ENCODE peak calls at places on chromosomes 6 and 20, in ten cellular contexts. One of them, this sample, is unnamed.

GRCh38 chr6:126804255-126805064 is 314.0 kb upstream of the RSPO3 start:
- DNase-seq in hepatocyte: peak
- DNase-seq in bronchial epithelial cell: peak
- DNase-seq in heart right ventricle: no peak
- DNase-seq in cardiac muscle cell: peak
- DNase-seq in MCF 10A: peak
- DNase-seq in mucosa of descending colon: peak
- DNase-seq in kidney epithelial cell: peak
- DNase-seq in WTC11: no peak
- DNase-seq in AG09309: no peak
- DNase-seq in this sample: peak

GRCh38 chr6:3356056-3356823 is 97.5 kb downstream of the PSMG4 start:
- DNase-seq in hepatocyte: peak
- DNase-seq in bronchial epithelial cell: peak
- DNase-seq in heart right ventricle: peak
- DNase-seq in cardiac muscle cell: peak
- DNase-seq in MCF 10A: peak
- DNase-seq in mucosa of descending colon: peak
- DNase-seq in kidney epithelial cell: peak
- DNase-seq in WTC11: peak
- DNase-seq in AG09309: no peak
- DNase-seq in this sample: peak

GRCh38 chr6:170210651-170211403 is 80.1 kb downstream of the DLL1 start:
- DNase-seq in hepatocyte: no peak
- DNase-seq in bronchial epithelial cell: no peak
- DNase-seq in heart right ventricle: no peak
- DNase-seq in cardiac muscle cell: no peak
- DNase-seq in MCF 10A: no peak
- DNase-seq in mucosa of descending colon: no peak
- DNase-seq in kidney epithelial cell: no peak
- DNase-seq in WTC11: no peak
- DNase-seq in AG09309: no peak
- DNase-seq in this sample: no peak

GRCh38 chr20:57654363-57654997 is 34.3 kb upstream of the ZBP1 start:
- DNase-seq in hepatocyte: peak
- DNase-seq in bronchial epithelial cell: peak
- DNase-seq in heart right ventricle: no peak
- DNase-seq in cardiac muscle cell: peak
- DNase-seq in MCF 10A: peak
- DNase-seq in mucosa of descending colon: peak
- DNase-seq in kidney epithelial cell: no peak
- DNase-seq in WTC11: peak
- DNase-seq in AG09309: no peak
- DNase-seq in this sample: peak

GRCh38 chr6:44278316-44278715 is 8.1 kb downstream of the TMEM151B start:
- DNase-seq in hepatocyte: no peak
- DNase-seq in bronchial epithelial cell: no peak
- DNase-seq in heart right ventricle: no peak
- DNase-seq in cardiac muscle cell: no peak
- DNase-seq in MCF 10A: no peak
- DNase-seq in mucosa of descending colon: no peak
- DNase-seq in kidney epithelial cell: no peak
- DNase-seq in WTC11: no peak
- DNase-seq in AG09309: no peak
- DNase-seq in this sample: no peak

GRCh38 chr6:106490030-106490429 is 129.5 kb downstream of the CRYBG1 start:
- DNase-seq in hepatocyte: no peak
- DNase-seq in bronchial epithelial cell: peak
- DNase-seq in heart right ventricle: no peak
- DNase-seq in cardiac muscle cell: no peak
- DNase-seq in MCF 10A: peak
- DNase-seq in mucosa of descending colon: no peak
- DNase-seq in kidney epithelial cell: no peak
- DNase-seq in WTC11: no peak
- DNase-seq in AG09309: no peak
- DNase-seq in this sample: no peak

GRCh38 chr6:17353440-17354175 is 39.8 kb upstream of the CAP2 start:
- DNase-seq in hepatocyte: no peak
- DNase-seq in bronchial epithelial cell: no peak
- DNase-seq in heart right ventricle: no peak
- DNase-seq in cardiac muscle cell: no peak
- DNase-seq in MCF 10A: no peak
- DNase-seq in mucosa of descending colon: no peak
- DNase-seq in kidney epithelial cell: no peak
- DNase-seq in WTC11: no peak
- DNase-seq in AG09309: no peak
- DNase-seq in this sample: no peak

GRCh38 chr6:33199687-33200233 is 705 bp downstream of the RXRB start:
- DNase-seq in hepatocyte: no peak
- DNase-seq in bronchial epithelial cell: peak
- DNase-seq in heart right ventricle: peak
- DNase-seq in cardiac muscle cell: peak
- DNase-seq in MCF 10A: peak
- DNase-seq in mucosa of descending colon: peak
- DNase-seq in kidney epithelial cell: no peak
- DNase-seq in WTC11: peak
- DNase-seq in AG09309: no peak
- DNase-seq in this sample: peak

GRCh38 chr20:47126374-47126705 is 230.2 kb downstream of the ZMYND8 start:
- DNase-seq in hepatocyte: no peak
- DNase-seq in bronchial epithelial cell: no peak
- DNase-seq in heart right ventricle: no peak
- DNase-seq in cardiac muscle cell: no peak
- DNase-seq in MCF 10A: no peak
- DNase-seq in mucosa of descending colon: no peak
- DNase-seq in kidney epithelial cell: no peak
- DNase-seq in WTC11: no peak
- DNase-seq in AG09309: no peak
- DNase-seq in this sample: no peak

GRCh38 chr6:19860235-19860877 is 23.2 kb downstream of the ID4 start:
- DNase-seq in hepatocyte: no peak
- DNase-seq in bronchial epithelial cell: peak
- DNase-seq in heart right ventricle: no peak
- DNase-seq in cardiac muscle cell: no peak
- DNase-seq in MCF 10A: no peak
- DNase-seq in mucosa of descending colon: peak
- DNase-seq in kidney epithelial cell: no peak
- DNase-seq in WTC11: no peak
- DNase-seq in AG09309: no peak
- DNase-seq in this sample: no peak

GRCh38 chr6:118263929-118264486 is 284.1 kb upstream of the PLN start:
- DNase-seq in hepatocyte: peak
- DNase-seq in bronchial epithelial cell: peak
- DNase-seq in heart right ventricle: no peak
- DNase-seq in cardiac muscle cell: peak
- DNase-seq in MCF 10A: peak
- DNase-seq in mucosa of descending colon: no peak
- DNase-seq in kidney epithelial cell: no peak
- DNase-seq in WTC11: peak
- DNase-seq in AG09309: no peak
- DNase-seq in this sample: peak

GRCh38 chr20:6768228-6769185 is 1.0 kb downstream of the BMP2 start:
- DNase-seq in hepatocyte: peak
- DNase-seq in bronchial epithelial cell: no peak
- DNase-seq in heart right ventricle: peak
- DNase-seq in cardiac muscle cell: peak
- DNase-seq in MCF 10A: peak
- DNase-seq in mucosa of descending colon: peak
- DNase-seq in kidney epithelial cell: no peak
- DNase-seq in WTC11: peak
- DNase-seq in AG09309: no peak
- DNase-seq in this sample: peak

GRCh38 chr20:41047975-41048305 is 19.3 kb downstream of the TOP1 start:
- DNase-seq in hepatocyte: no peak
- DNase-seq in bronchial epithelial cell: peak
- DNase-seq in heart right ventricle: no peak
- DNase-seq in cardiac muscle cell: peak
- DNase-seq in MCF 10A: peak
- DNase-seq in mucosa of descending colon: no peak
- DNase-seq in kidney epithelial cell: no peak
- DNase-seq in WTC11: no peak
- DNase-seq in AG09309: no peak
- DNase-seq in this sample: peak

GRCh38 chr20:6152777-6153176 is 29.9 kb upstream of the FERMT1 start:
- DNase-seq in hepatocyte: no peak
- DNase-seq in bronchial epithelial cell: no peak
- DNase-seq in heart right ventricle: no peak
- DNase-seq in cardiac muscle cell: no peak
- DNase-seq in MCF 10A: no peak
- DNase-seq in mucosa of descending colon: no peak
- DNase-seq in kidney epithelial cell: no peak
- DNase-seq in WTC11: no peak
- DNase-seq in AG09309: no peak
- DNase-seq in this sample: no peak

DNA sequence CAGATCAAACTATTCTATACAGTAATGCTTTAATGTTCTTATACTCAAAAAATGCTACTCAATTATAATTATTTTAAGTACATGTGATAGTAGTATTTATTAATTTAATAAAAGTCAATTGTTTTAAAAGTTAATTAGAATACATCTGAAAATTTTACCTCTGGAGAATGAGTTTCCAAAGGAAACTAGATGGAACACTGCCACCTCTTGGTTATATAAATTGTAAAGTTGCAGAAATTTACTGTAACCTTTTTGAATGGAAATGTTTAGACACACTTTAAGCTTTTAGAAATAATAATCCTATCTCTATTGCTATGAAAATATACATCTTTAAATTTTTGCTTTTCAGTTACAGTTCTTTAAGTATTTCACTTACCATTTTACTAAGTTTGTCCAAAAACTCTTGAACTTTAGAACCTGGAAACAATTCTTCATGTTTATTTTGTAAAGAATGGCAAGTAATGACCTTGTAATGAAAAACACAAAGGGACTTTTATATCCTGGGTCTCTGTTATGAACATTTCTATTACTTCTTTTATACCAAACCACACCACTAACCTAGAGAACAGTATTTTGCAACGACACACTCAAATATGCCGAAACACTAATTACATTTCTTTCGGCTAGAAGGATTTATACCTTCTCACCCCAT is 10.9 kb upstream of the BMP5 start:
- DNase-seq in hepatocyte: peak
- DNase-seq in bronchial epithelial cell: peak
- DNase-seq in heart right ventricle: no peak
- DNase-seq in cardiac muscle cell: peak
- DNase-seq in MCF 10A: peak
- DNase-seq in mucosa of descending colon: no peak
- DNase-seq in kidney epithelial cell: no peak
- DNase-seq in WTC11: no peak
- DNase-seq in AG09309: no peak
- DNase-seq in this sample: no peak
- TF ChIP-seq CTCF in hepatocyte: peak
- TF ChIP-seq CTCF in bronchial epithelial cell: peak
- TF ChIP-seq CTCF in heart right ventricle: peak
- TF ChIP-seq CTCF in cardiac muscle cell: peak
- TF ChIP-seq CTCF in MCF 10A: peak
- TF ChIP-seq CTCF in mucosa of descending colon: no peak
- TF ChIP-seq CTCF in kidney epithelial cell: no peak
- TF ChIP-seq CTCF in WTC11: no peak
- TF ChIP-seq CTCF in AG09309: peak
- TF ChIP-seq CTCF in this sample: peak

DNA sequence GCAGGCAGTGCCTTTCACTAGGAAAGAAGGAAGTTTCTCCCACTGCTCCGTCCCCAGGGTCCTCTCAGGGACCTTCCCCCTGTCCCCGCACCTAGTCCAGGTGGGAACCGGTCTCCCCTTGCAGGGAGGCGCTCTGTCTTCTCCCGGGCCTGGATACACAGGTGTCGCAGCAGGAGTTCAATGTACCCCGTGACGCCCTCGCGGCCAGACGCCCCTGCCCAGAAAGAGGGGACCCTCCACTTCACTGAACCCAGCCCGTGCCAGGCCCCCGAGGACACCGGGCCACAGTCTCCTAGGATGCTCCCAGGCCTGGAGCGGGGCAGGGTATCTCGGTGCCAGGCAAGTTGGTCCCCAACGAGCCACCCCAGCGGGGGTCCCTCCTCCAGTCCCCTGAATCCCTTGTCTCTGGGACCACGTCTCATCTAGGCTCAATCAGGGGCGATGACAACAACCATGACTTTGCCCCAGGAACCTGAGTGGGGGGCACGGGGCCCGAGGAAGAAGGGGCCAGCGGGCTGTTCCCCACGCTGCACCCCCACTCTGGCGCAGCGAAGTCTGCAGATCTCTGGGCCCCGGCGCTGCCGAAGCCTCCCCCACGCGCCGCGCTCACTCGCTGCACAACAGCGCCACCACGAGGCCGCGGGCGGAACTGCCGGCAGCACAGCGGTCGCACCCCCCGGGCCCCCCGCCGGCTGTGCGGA is 103.0 kb downstream of the EDN3 start:
- DNase-seq in hepatocyte: peak
- DNase-seq in bronchial epithelial cell: no peak
- DNase-seq in heart right ventricle: peak
- DNase-seq in cardiac muscle cell: peak
- DNase-seq in MCF 10A: peak
- DNase-seq in mucosa of descending colon: peak
- DNase-seq in kidney epithelial cell: no peak
- DNase-seq in WTC11: peak
- DNase-seq in AG09309: no peak
- DNase-seq in this sample: peak
- TF ChIP-seq CTCF in hepatocyte: peak
- TF ChIP-seq CTCF in bronchial epithelial cell: peak
- TF ChIP-seq CTCF in heart right ventricle: peak
- TF ChIP-seq CTCF in cardiac muscle cell: peak
- TF ChIP-seq CTCF in MCF 10A: peak
- TF ChIP-seq CTCF in mucosa of descending colon: peak
- TF ChIP-seq CTCF in kidney epithelial cell: peak
- TF ChIP-seq CTCF in WTC11: peak
- TF ChIP-seq CTCF in AG09309: peak
- TF ChIP-seq CTCF in this sample: peak

GRCh38 chr6:52407467-52407866 is 12.7 kb upstream of the EFHC1 start:
- DNase-seq in hepatocyte: peak
- DNase-seq in bronchial epithelial cell: peak
- DNase-seq in heart right ventricle: no peak
- DNase-seq in cardiac muscle cell: peak
- DNase-seq in MCF 10A: peak
- DNase-seq in mucosa of descending colon: no peak
- DNase-seq in kidney epithelial cell: no peak
- DNase-seq in WTC11: no peak
- DNase-seq in AG09309: no peak
- DNase-seq in this sample: peak
- TF ChIP-seq CTCF in hepatocyte: peak
- TF ChIP-seq CTCF in bronchial epithelial cell: peak
- TF ChIP-seq CTCF in heart right ventricle: peak
- TF ChIP-seq CTCF in cardiac muscle cell: peak
- TF ChIP-seq CTCF in MCF 10A: peak
- TF ChIP-seq CTCF in mucosa of descending colon: no peak
- TF ChIP-seq CTCF in kidney epithelial cell: peak
- TF ChIP-seq CTCF in WTC11: no peak
- TF ChIP-seq CTCF in AG09309: peak
- TF ChIP-seq CTCF in this sample: peak

DNA sequence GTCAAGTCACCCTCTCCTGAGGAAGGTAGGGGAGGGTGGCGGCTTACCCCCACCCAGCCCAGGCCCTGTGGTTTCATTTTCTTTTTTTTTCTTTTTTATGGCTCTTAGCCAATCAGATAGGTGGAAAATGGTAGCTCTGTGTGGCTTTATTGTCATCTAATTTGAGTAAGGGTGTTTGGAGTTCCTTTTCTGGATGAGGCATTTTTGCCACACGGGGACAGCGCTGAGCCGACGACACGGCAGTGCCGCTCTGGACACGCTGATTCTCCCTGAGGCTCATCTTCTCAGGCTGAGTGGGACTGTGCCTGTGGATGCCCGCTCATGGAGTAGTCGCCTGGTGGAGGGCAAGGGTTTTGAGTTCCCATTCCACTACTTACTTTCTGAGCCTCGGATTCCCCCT is 37.6 kb upstream of the ANGPT4 start:
- DNase-seq in hepatocyte: no peak
- DNase-seq in bronchial epithelial cell: peak
- DNase-seq in heart right ventricle: no peak
- DNase-seq in cardiac muscle cell: peak
- DNase-seq in MCF 10A: peak
- DNase-seq in mucosa of descending colon: no peak
- DNase-seq in kidney epithelial cell: no peak
- DNase-seq in WTC11: peak
- DNase-seq in AG09309: no peak
- DNase-seq in this sample: no peak
- TF ChIP-seq CTCF in hepatocyte: peak
- TF ChIP-seq CTCF in bronchial epithelial cell: peak
- TF ChIP-seq CTCF in heart right ventricle: peak
- TF ChIP-seq CTCF in cardiac muscle cell: peak
- TF ChIP-seq CTCF in MCF 10A: peak
- TF ChIP-seq CTCF in mucosa of descending colon: no peak
- TF ChIP-seq CTCF in kidney epithelial cell: peak
- TF ChIP-seq CTCF in WTC11: no peak
- TF ChIP-seq CTCF in AG09309: peak
- TF ChIP-seq CTCF in this sample: no peak

This sample was measured in GM13977.